ENCODE peak calls at places on chromosome 7, in ten cellular contexts. Z is naive B cell; U is AG04450; A is stimulated activated CD4-positive, alpha-beta T cell treated with anti-CD3 and anti-CD28 coated beads, Interleukin-2, amount 100 ng/mL, for 24 hours; P is NCI-H1417; K is Caki2; V is activated T-cell treated with anti-CD3 and anti-CD28 coated beads, Interleukin-2, amount 50 U/mL, for 24 hours; Q is activated B cell treated with CpG ODN at 0.5 μM for 24 hours; G is amygdala; W is astrocyte of the cerebellum. O is an unnamed sample.

GRCh38 chr7:41817386-41817785 is 114.5 kb upstream of the INHBA start:
- DNase-seq in Z (no peak), U (peak), A (no peak), P (no peak), K (no peak), V (no peak), Q (no peak), G (no peak), W (peak), O (peak)

GRCh38 chr7:132709971-132710567 is 133.8 kb upstream of the PLXNA4 start:
- DNase-seq in Z (no peak), U (peak), A (peak), P (no peak), K (peak), V (no peak), Q (no peak), G (no peak), W (peak), O (peak)

GRCh38 chr7:139494835-139495568 is 11.5 kb upstream of the KLRG2 start:
- DNase-seq in Z (no peak), U (no peak), A (no peak), P (peak), K (no peak), V (no peak), Q (no peak), G (no peak), W (no peak), O (no peak)

GRCh38 chr7:63233881-63234280 is 764.8 kb upstream of the ZNF722 start:
- DNase-seq in Z (no peak), U (no peak), A (no peak), P (no peak), K (no peak), V (no peak), Q (no peak), G (no peak), W (no peak), O (no peak)

GRCh38 chr7:92674379-92674778 is 84.2 kb upstream of the FAM133B start:
- DNase-seq in Z (no peak), U (no peak), A (no peak), P (peak), K (no peak), V (no peak), Q (no peak), G (no peak), W (no peak), O (no peak)

GRCh38 chr7:44134943-44135628 is 6.0 kb downstream of the MYL7 start:
- DNase-seq in Z (no peak), U (no peak), A (no peak), P (no peak), K (no peak), V (no peak), Q (no peak), G (no peak), W (no peak), O (no peak)

GRCh38 chr7:102284891-102285540 is 1.7 kb upstream of the SH2B2 start:
- DNase-seq in Z (no peak), U (no peak), A (no peak), P (no peak), K (no peak), V (no peak), Q (peak), G (no peak), W (no peak), O (no peak)

GRCh38 chr7:31114593-31115343 is 62.7 kb downstream of the ADCYAP1R1 start:
- DNase-seq in Z (no peak), U (no peak), A (no peak), P (no peak), K (peak), V (no peak), Q (no peak), G (no peak), W (peak), O (no peak)

GRCh38 chr7:83547526-83547925 is 101.4 kb downstream of the SEMA3E start:
- DNase-seq in Z (no peak), U (no peak), A (no peak), P (peak), K (peak), V (no peak), Q (no peak), G (no peak), W (peak), O (no peak)

GRCh38 chr7:129376076-129376777 is 58.0 kb upstream of the STRIP2 start:
- DNase-seq in Z (peak), U (no peak), A (peak), P (peak), K (no peak), V (peak), Q (no peak), G (no peak), W (peak), O (peak)

GRCh38 chr7:2479276-2480070 is 3.3 kb upstream of the GRIFIN start:
- DNase-seq in Z (no peak), U (no peak), A (no peak), P (no peak), K (no peak), V (no peak), Q (no peak), G (no peak), W (no peak), O (no peak)

GRCh38 chr7:150908173-150908572 is 55.9 kb downstream of the AOC1 start:
- DNase-seq in Z (no peak), U (no peak), A (no peak), P (no peak), K (no peak), V (no peak), Q (no peak), G (no peak), W (no peak), O (no peak)

GRCh38 chr7:78768859-78769258 is 684.6 kb downstream of the MAGI2 start:
- DNase-seq in Z (no peak), U (no peak), A (no peak), P (no peak), K (no peak), V (no peak), Q (no peak), G (peak), W (no peak), O (peak)

GRCh38 chr7:11786186-11786585 is 45.8 kb downstream of the THSD7A start:
- DNase-seq in Z (no peak), U (no peak), A (no peak), P (no peak), K (peak), V (no peak), Q (no peak), G (no peak), W (peak), O (no peak)

GRCh38 chr7:46969303-46970130 is 612.4 kb downstream of the TNS3 start:
- DNase-seq in Z (no peak), U (no peak), A (no peak), P (no peak), K (peak), V (no peak), Q (no peak), G (no peak), W (peak), O (no peak)

GRCh38 chr7:81715984-81716588 is 53.8 kb downstream of the HGF start:
- DNase-seq in Z (no peak), U (no peak), A (no peak), P (no peak), K (peak), V (no peak), Q (no peak), G (no peak), W (peak), O (peak)

GRCh38 chr7:128035712-128036111 is 4.5 kb upstream of the LRRC4 start:
- DNase-seq in Z (no peak), U (no peak), A (no peak), P (peak), K (no peak), V (no peak), Q (no peak), G (no peak), W (no peak), O (peak)

GRCh38 chr7:23353172-23353571 is 54.0 kb downstream of the MALSU1 start:
- DNase-seq in Z (no peak), U (no peak), A (no peak), P (peak), K (peak), V (no peak), Q (no peak), G (no peak), W (no peak), O (no peak)

GRCh38 chr7:124459101-124460052 is 306.2 kb downstream of the GPR37 start:
- DNase-seq in Z (no peak), U (peak), A (no peak), P (no peak), K (peak), V (no peak), Q (no peak), G (no peak), W (no peak), O (no peak)

O was measured in hepatic stellate cell.